ENCODE peak calls at places on chromosome X, in eight cellular contexts. One of them, this sample, is unnamed.

GRCh38 chrX:26334232-26334631 is 118.3 kb downstream of the MAGEB5 start:
- DNase-seq in WTC11: no peak
- DNase-seq in mesenchymal stem cell: no peak
- DNase-seq in cerebellar cortex: no peak
- DNase-seq in central memory CD8-positive, alpha-beta T cell: no peak
- DNase-seq in CD8-positive, alpha-beta T cell: no peak
- DNase-seq in stimulated activated CD4-positive, alpha-beta T cell treated with anti-CD3 and anti-CD28 coated beads, Interleukin-15, amount 100 ng/mL, for 24 hours: no peak
- DNase-seq in HTR-8/SVneo: no peak
- DNase-seq in this sample: no peak

GRCh38 chrX:16578218-16578617 is 71.7 kb upstream of the S100G start:
- DNase-seq in cerebellar cortex: no peak
- DNase-seq in CD8-positive, alpha-beta T cell: no peak
- DNase-seq in HTR-8/SVneo: no peak
- DNase-seq in WTC11: no peak
- DNase-seq in central memory CD8-positive, alpha-beta T cell: no peak
- DNase-seq in stimulated activated CD4-positive, alpha-beta T cell treated with anti-CD3 and anti-CD28 coated beads, Interleukin-15, amount 100 ng/mL, for 24 hours: no peak
- DNase-seq in mesenchymal stem cell: peak
- DNase-seq in this sample: no peak

GRCh38 chrX:16839852-16840460 is 30.2 kb downstream of the RBBP7 start:
- DNase-seq in CD8-positive, alpha-beta T cell: no peak
- DNase-seq in stimulated activated CD4-positive, alpha-beta T cell treated with anti-CD3 and anti-CD28 coated beads, Interleukin-15, amount 100 ng/mL, for 24 hours: peak
- DNase-seq in HTR-8/SVneo: peak
- DNase-seq in WTC11: no peak
- DNase-seq in central memory CD8-positive, alpha-beta T cell: no peak
- DNase-seq in cerebellar cortex: no peak
- DNase-seq in mesenchymal stem cell: peak
- DNase-seq in this sample: no peak

GRCh38 chrX:151912221-151912620 is 468 bp upstream of the MAGEA4 start:
- DNase-seq in WTC11: no peak
- DNase-seq in mesenchymal stem cell: no peak
- DNase-seq in central memory CD8-positive, alpha-beta T cell: no peak
- DNase-seq in HTR-8/SVneo: no peak
- DNase-seq in CD8-positive, alpha-beta T cell: no peak
- DNase-seq in cerebellar cortex: no peak
- DNase-seq in stimulated activated CD4-positive, alpha-beta T cell treated with anti-CD3 and anti-CD28 coated beads, Interleukin-15, amount 100 ng/mL, for 24 hours: no peak
- DNase-seq in this sample: no peak

GRCh38 chrX:110228453-110228852 is 89.4 kb downstream of the AMMECR1 start:
- DNase-seq in mesenchymal stem cell: no peak
- DNase-seq in WTC11: no peak
- DNase-seq in central memory CD8-positive, alpha-beta T cell: no peak
- DNase-seq in cerebellar cortex: no peak
- DNase-seq in CD8-positive, alpha-beta T cell: no peak
- DNase-seq in HTR-8/SVneo: no peak
- DNase-seq in stimulated activated CD4-positive, alpha-beta T cell treated with anti-CD3 and anti-CD28 coated beads, Interleukin-15, amount 100 ng/mL, for 24 hours: no peak
- DNase-seq in this sample: no peak

GRCh38 chrX:47156611-47157520 is 11.8 kb downstream of the RBM10 start:
- DNase-seq in stimulated activated CD4-positive, alpha-beta T cell treated with anti-CD3 and anti-CD28 coated beads, Interleukin-15, amount 100 ng/mL, for 24 hours: no peak
- DNase-seq in HTR-8/SVneo: no peak
- DNase-seq in cerebellar cortex: no peak
- DNase-seq in WTC11: no peak
- DNase-seq in CD8-positive, alpha-beta T cell: no peak
- DNase-seq in central memory CD8-positive, alpha-beta T cell: no peak
- DNase-seq in mesenchymal stem cell: no peak
- DNase-seq in this sample: no peak

GRCh38 chrX:154350429-154351182 is 23.8 kb downstream of the FLNA start:
- DNase-seq in mesenchymal stem cell: no peak
- DNase-seq in CD8-positive, alpha-beta T cell: no peak
- DNase-seq in stimulated activated CD4-positive, alpha-beta T cell treated with anti-CD3 and anti-CD28 coated beads, Interleukin-15, amount 100 ng/mL, for 24 hours: no peak
- DNase-seq in WTC11: no peak
- DNase-seq in central memory CD8-positive, alpha-beta T cell: no peak
- DNase-seq in cerebellar cortex: no peak
- DNase-seq in HTR-8/SVneo: no peak
- DNase-seq in this sample: no peak

GRCh38 chrX:74421181-74422028 is at the start of gene SLC16A2:
- DNase-seq in cerebellar cortex: peak
- DNase-seq in mesenchymal stem cell: peak
- DNase-seq in stimulated activated CD4-positive, alpha-beta T cell treated with anti-CD3 and anti-CD28 coated beads, Interleukin-15, amount 100 ng/mL, for 24 hours: peak
- DNase-seq in WTC11: peak
- DNase-seq in CD8-positive, alpha-beta T cell: peak
- DNase-seq in central memory CD8-positive, alpha-beta T cell: no peak
- DNase-seq in HTR-8/SVneo: peak
- DNase-seq in this sample: peak

GRCh38 chrX:49192722-49193328 is 6.7 kb upstream of the PRICKLE3 start:
- DNase-seq in CD8-positive, alpha-beta T cell: no peak
- DNase-seq in stimulated activated CD4-positive, alpha-beta T cell treated with anti-CD3 and anti-CD28 coated beads, Interleukin-15, amount 100 ng/mL, for 24 hours: peak
- DNase-seq in cerebellar cortex: peak
- DNase-seq in HTR-8/SVneo: no peak
- DNase-seq in mesenchymal stem cell: peak
- DNase-seq in WTC11: peak
- DNase-seq in central memory CD8-positive, alpha-beta T cell: no peak
- DNase-seq in this sample: peak

GRCh38 chrX:33183366-33183765 is 28.0 kb downstream of the DMD start:
- DNase-seq in HTR-8/SVneo: peak
- DNase-seq in central memory CD8-positive, alpha-beta T cell: no peak
- DNase-seq in stimulated activated CD4-positive, alpha-beta T cell treated with anti-CD3 and anti-CD28 coated beads, Interleukin-15, amount 100 ng/mL, for 24 hours: no peak
- DNase-seq in WTC11: no peak
- DNase-seq in mesenchymal stem cell: peak
- DNase-seq in cerebellar cortex: no peak
- DNase-seq in CD8-positive, alpha-beta T cell: no peak
- DNase-seq in this sample: no peak

GRCh38 chrX:114930227-114930626 is 87.2 kb downstream of the IL13RA2 start:
- DNase-seq in HTR-8/SVneo: no peak
- DNase-seq in central memory CD8-positive, alpha-beta T cell: no peak
- DNase-seq in cerebellar cortex: no peak
- DNase-seq in WTC11: no peak
- DNase-seq in CD8-positive, alpha-beta T cell: no peak
- DNase-seq in mesenchymal stem cell: no peak
- DNase-seq in stimulated activated CD4-positive, alpha-beta T cell treated with anti-CD3 and anti-CD28 coated beads, Interleukin-15, amount 100 ng/mL, for 24 hours: no peak
- DNase-seq in this sample: no peak

GRCh38 chrX:74450803-74451449 is 29.6 kb downstream of the SLC16A2 start:
- DNase-seq in WTC11: no peak
- DNase-seq in HTR-8/SVneo: peak
- DNase-seq in CD8-positive, alpha-beta T cell: no peak
- DNase-seq in central memory CD8-positive, alpha-beta T cell: no peak
- DNase-seq in stimulated activated CD4-positive, alpha-beta T cell treated with anti-CD3 and anti-CD28 coated beads, Interleukin-15, amount 100 ng/mL, for 24 hours: peak
- DNase-seq in mesenchymal stem cell: peak
- DNase-seq in cerebellar cortex: no peak
- DNase-seq in this sample: no peak

GRCh38 chrX:119206203-119206602 is 29.9 kb upstream of the PGRMC1 start:
- DNase-seq in WTC11: no peak
- DNase-seq in mesenchymal stem cell: no peak
- DNase-seq in CD8-positive, alpha-beta T cell: no peak
- DNase-seq in cerebellar cortex: no peak
- DNase-seq in central memory CD8-positive, alpha-beta T cell: no peak
- DNase-seq in HTR-8/SVneo: no peak
- DNase-seq in stimulated activated CD4-positive, alpha-beta T cell treated with anti-CD3 and anti-CD28 coated beads, Interleukin-15, amount 100 ng/mL, for 24 hours: no peak
- DNase-seq in this sample: no peak

GRCh38 chrX:45129055-45129454 is 71.6 kb downstream of the DIPK2B start:
- DNase-seq in HTR-8/SVneo: no peak
- DNase-seq in central memory CD8-positive, alpha-beta T cell: no peak
- DNase-seq in WTC11: no peak
- DNase-seq in stimulated activated CD4-positive, alpha-beta T cell treated with anti-CD3 and anti-CD28 coated beads, Interleukin-15, amount 100 ng/mL, for 24 hours: no peak
- DNase-seq in cerebellar cortex: no peak
- DNase-seq in CD8-positive, alpha-beta T cell: no peak
- DNase-seq in mesenchymal stem cell: no peak
- DNase-seq in this sample: no peak

GRCh38 chrX:103607385-103608304 is at the start of gene TCEAL3:
- DNase-seq in cerebellar cortex: peak
- DNase-seq in mesenchymal stem cell: peak
- DNase-seq in central memory CD8-positive, alpha-beta T cell: no peak
- DNase-seq in CD8-positive, alpha-beta T cell: no peak
- DNase-seq in WTC11: peak
- DNase-seq in stimulated activated CD4-positive, alpha-beta T cell treated with anti-CD3 and anti-CD28 coated beads, Interleukin-15, amount 100 ng/mL, for 24 hours: peak
- DNase-seq in HTR-8/SVneo: peak
- DNase-seq in this sample: peak

GRCh38 chrX:48689143-48689920 is 5.7 kb downstream of the WAS start:
- DNase-seq in WTC11: no peak
- DNase-seq in stimulated activated CD4-positive, alpha-beta T cell treated with anti-CD3 and anti-CD28 coated beads, Interleukin-15, amount 100 ng/mL, for 24 hours: no peak
- DNase-seq in HTR-8/SVneo: no peak
- DNase-seq in CD8-positive, alpha-beta T cell: no peak
- DNase-seq in mesenchymal stem cell: no peak
- DNase-seq in central memory CD8-positive, alpha-beta T cell: no peak
- DNase-seq in cerebellar cortex: no peak
- DNase-seq in this sample: no peak

GRCh38 chrX:74351760-74352159 is 47.8 kb downstream of the ZCCHC13 start:
- DNase-seq in cerebellar cortex: no peak
- DNase-seq in mesenchymal stem cell: peak
- DNase-seq in stimulated activated CD4-positive, alpha-beta T cell treated with anti-CD3 and anti-CD28 coated beads, Interleukin-15, amount 100 ng/mL, for 24 hours: no peak
- DNase-seq in HTR-8/SVneo: no peak
- DNase-seq in central memory CD8-positive, alpha-beta T cell: no peak
- DNase-seq in CD8-positive, alpha-beta T cell: no peak
- DNase-seq in WTC11: no peak
- DNase-seq in this sample: no peak

GRCh38 chrX:78527263-78527662 is 131.9 kb downstream of the RTL3 start:
- DNase-seq in stimulated activated CD4-positive, alpha-beta T cell treated with anti-CD3 and anti-CD28 coated beads, Interleukin-15, amount 100 ng/mL, for 24 hours: peak
- DNase-seq in WTC11: no peak
- DNase-seq in HTR-8/SVneo: no peak
- DNase-seq in CD8-positive, alpha-beta T cell: no peak
- DNase-seq in central memory CD8-positive, alpha-beta T cell: no peak
- DNase-seq in mesenchymal stem cell: no peak
- DNase-seq in cerebellar cortex: no peak
- DNase-seq in this sample: no peak

GRCh38 chrX:39491548-39492297 is 606.0 kb downstream of the BCOR start:
- DNase-seq in central memory CD8-positive, alpha-beta T cell: no peak
- DNase-seq in CD8-positive, alpha-beta T cell: peak
- DNase-seq in cerebellar cortex: no peak
- DNase-seq in stimulated activated CD4-positive, alpha-beta T cell treated with anti-CD3 and anti-CD28 coated beads, Interleukin-15, amount 100 ng/mL, for 24 hours: peak
- DNase-seq in mesenchymal stem cell: no peak
- DNase-seq in WTC11: no peak
- DNase-seq in HTR-8/SVneo: no peak
- DNase-seq in this sample: no peak

GRCh38 chrX:135985123-135985973 is at the start of gene SLC9A6:
- DNase-seq in CD8-positive, alpha-beta T cell: peak
- DNase-seq in HTR-8/SVneo: no peak
- DNase-seq in cerebellar cortex: peak
- DNase-seq in stimulated activated CD4-positive, alpha-beta T cell treated with anti-CD3 and anti-CD28 coated beads, Interleukin-15, amount 100 ng/mL, for 24 hours: peak
- DNase-seq in central memory CD8-positive, alpha-beta T cell: peak
- DNase-seq in mesenchymal stem cell: peak
- DNase-seq in WTC11: peak
- DNase-seq in this sample: peak

GRCh38 chrX:10173331-10173900 is 16.6 kb downstream of the CLCN4 start:
- DNase-seq in CD8-positive, alpha-beta T cell: no peak
- DNase-seq in HTR-8/SVneo: peak
- DNase-seq in WTC11: peak
- DNase-seq in cerebellar cortex: peak
- DNase-seq in mesenchymal stem cell: peak
- DNase-seq in stimulated activated CD4-positive, alpha-beta T cell treated with anti-CD3 and anti-CD28 coated beads, Interleukin-15, amount 100 ng/mL, for 24 hours: no peak
- DNase-seq in central memory CD8-positive, alpha-beta T cell: no peak
- DNase-seq in this sample: peak

GRCh38 chrX:30219372-30219771 is 4.0 kb downstream of the MAGEB2 start:
- DNase-seq in CD8-positive, alpha-beta T cell: no peak
- DNase-seq in WTC11: peak
- DNase-seq in central memory CD8-positive, alpha-beta T cell: no peak
- DNase-seq in stimulated activated CD4-positive, alpha-beta T cell treated with anti-CD3 and anti-CD28 coated beads, Interleukin-15, amount 100 ng/mL, for 24 hours: no peak
- DNase-seq in HTR-8/SVneo: no peak
- DNase-seq in mesenchymal stem cell: no peak
- DNase-seq in cerebellar cortex: no peak
- DNase-seq in this sample: no peak

GRCh38 chrX:32642283-32642682 is 569.1 kb downstream of the DMD start:
- DNase-seq in central memory CD8-positive, alpha-beta T cell: no peak
- DNase-seq in HTR-8/SVneo: no peak
- DNase-seq in mesenchymal stem cell: no peak
- DNase-seq in WTC11: no peak
- DNase-seq in stimulated activated CD4-positive, alpha-beta T cell treated with anti-CD3 and anti-CD28 coated beads, Interleukin-15, amount 100 ng/mL, for 24 hours: no peak
- DNase-seq in CD8-positive, alpha-beta T cell: no peak
- DNase-seq in cerebellar cortex: no peak
- DNase-seq in this sample: no peak

GRCh38 chrX:50903387-50904027 is 7.0 kb upstream of the BMP15 start:
- DNase-seq in WTC11: peak
- DNase-seq in central memory CD8-positive, alpha-beta T cell: no peak
- DNase-seq in HTR-8/SVneo: no peak
- DNase-seq in CD8-positive, alpha-beta T cell: no peak
- DNase-seq in stimulated activated CD4-positive, alpha-beta T cell treated with anti-CD3 and anti-CD28 coated beads, Interleukin-15, amount 100 ng/mL, for 24 hours: peak
- DNase-seq in mesenchymal stem cell: peak
- DNase-seq in cerebellar cortex: peak
- DNase-seq in this sample: peak

GRCh38 chrX:51461053-51462050 is 35.0 kb downstream of the NUDT11 start:
- DNase-seq in HTR-8/SVneo: peak
- DNase-seq in stimulated activated CD4-positive, alpha-beta T cell treated with anti-CD3 and anti-CD28 coated beads, Interleukin-15, amount 100 ng/mL, for 24 hours: peak
- DNase-seq in mesenchymal stem cell: peak
- DNase-seq in CD8-positive, alpha-beta T cell: no peak
- DNase-seq in cerebellar cortex: peak
- DNase-seq in central memory CD8-positive, alpha-beta T cell: no peak
- DNase-seq in WTC11: peak
- DNase-seq in this sample: peak

GRCh38 chrX:49101629-49101984 is 21.9 kb upstream of the WDR45 start:
- DNase-seq in mesenchymal stem cell: no peak
- DNase-seq in WTC11: no peak
- DNase-seq in HTR-8/SVneo: no peak
- DNase-seq in CD8-positive, alpha-beta T cell: no peak
- DNase-seq in central memory CD8-positive, alpha-beta T cell: no peak
- DNase-seq in stimulated activated CD4-positive, alpha-beta T cell treated with anti-CD3 and anti-CD28 coated beads, Interleukin-15, amount 100 ng/mL, for 24 hours: no peak
- DNase-seq in cerebellar cortex: no peak
- DNase-seq in this sample: no peak

GRCh38 chrX:106976416-106976815 is 23.6 kb downstream of the MORC4 start:
- DNase-seq in mesenchymal stem cell: no peak
- DNase-seq in WTC11: no peak
- DNase-seq in CD8-positive, alpha-beta T cell: no peak
- DNase-seq in HTR-8/SVneo: no peak
- DNase-seq in cerebellar cortex: no peak
- DNase-seq in stimulated activated CD4-positive, alpha-beta T cell treated with anti-CD3 and anti-CD28 coated beads, Interleukin-15, amount 100 ng/mL, for 24 hours: no peak
- DNase-seq in central memory CD8-positive, alpha-beta T cell: no peak
- DNase-seq in this sample: no peak

GRCh38 chrX:41733939-41734338 is 10.0 kb downstream of the GPR82 start:
- DNase-seq in mesenchymal stem cell: no peak
- DNase-seq in stimulated activated CD4-positive, alpha-beta T cell treated with anti-CD3 and anti-CD28 coated beads, Interleukin-15, amount 100 ng/mL, for 24 hours: peak
- DNase-seq in WTC11: no peak
- DNase-seq in central memory CD8-positive, alpha-beta T cell: no peak
- DNase-seq in cerebellar cortex: no peak
- DNase-seq in CD8-positive, alpha-beta T cell: no peak
- DNase-seq in HTR-8/SVneo: no peak
- DNase-seq in this sample: no peak

GRCh38 chrX:11899091-11899490 is 141.1 kb downstream of the MSL3 start:
- DNase-seq in central memory CD8-positive, alpha-beta T cell: no peak
- DNase-seq in CD8-positive, alpha-beta T cell: no peak
- DNase-seq in stimulated activated CD4-positive, alpha-beta T cell treated with anti-CD3 and anti-CD28 coated beads, Interleukin-15, amount 100 ng/mL, for 24 hours: no peak
- DNase-seq in WTC11: no peak
- DNase-seq in HTR-8/SVneo: peak
- DNase-seq in cerebellar cortex: no peak
- DNase-seq in mesenchymal stem cell: peak
- DNase-seq in this sample: no peak

GRCh38 chrX:24208494-24209240 is 59.1 kb downstream of the ZFX start:
- DNase-seq in cerebellar cortex: no peak
- DNase-seq in central memory CD8-positive, alpha-beta T cell: no peak
- DNase-seq in stimulated activated CD4-positive, alpha-beta T cell treated with anti-CD3 and anti-CD28 coated beads, Interleukin-15, amount 100 ng/mL, for 24 hours: no peak
- DNase-seq in WTC11: no peak
- DNase-seq in CD8-positive, alpha-beta T cell: no peak
- DNase-seq in HTR-8/SVneo: no peak
- DNase-seq in mesenchymal stem cell: no peak
- DNase-seq in this sample: no peak

GRCh38 chrX:19257001-19257400 is 86.7 kb upstream of the PDHA1 start:
- DNase-seq in cerebellar cortex: no peak
- DNase-seq in central memory CD8-positive, alpha-beta T cell: no peak
- DNase-seq in stimulated activated CD4-positive, alpha-beta T cell treated with anti-CD3 and anti-CD28 coated beads, Interleukin-15, amount 100 ng/mL, for 24 hours: no peak
- DNase-seq in WTC11: no peak
- DNase-seq in mesenchymal stem cell: no peak
- DNase-seq in CD8-positive, alpha-beta T cell: no peak
- DNase-seq in HTR-8/SVneo: no peak
- DNase-seq in this sample: no peak

GRCh38 chrX:152900937-152901445 is 3.1 kb downstream of the ZNF185 start:
- DNase-seq in mesenchymal stem cell: no peak
- DNase-seq in CD8-positive, alpha-beta T cell: no peak
- DNase-seq in cerebellar cortex: no peak
- DNase-seq in central memory CD8-positive, alpha-beta T cell: no peak
- DNase-seq in WTC11: no peak
- DNase-seq in HTR-8/SVneo: no peak
- DNase-seq in stimulated activated CD4-positive, alpha-beta T cell treated with anti-CD3 and anti-CD28 coated beads, Interleukin-15, amount 100 ng/mL, for 24 hours: no peak
- DNase-seq in this sample: no peak

GRCh38 chrX:136598631-136599030 is 49.3 kb upstream of the CD40LG start:
- DNase-seq in cerebellar cortex: no peak
- DNase-seq in central memory CD8-positive, alpha-beta T cell: no peak
- DNase-seq in WTC11: no peak
- DNase-seq in mesenchymal stem cell: no peak
- DNase-seq in CD8-positive, alpha-beta T cell: no peak
- DNase-seq in stimulated activated CD4-positive, alpha-beta T cell treated with anti-CD3 and anti-CD28 coated beads, Interleukin-15, amount 100 ng/mL, for 24 hours: peak
- DNase-seq in HTR-8/SVneo: no peak
- DNase-seq in this sample: no peak

GRCh38 chrX:134144231-134144630 is 92.8 kb upstream of the CCDC160 start:
- DNase-seq in HTR-8/SVneo: no peak
- DNase-seq in stimulated activated CD4-positive, alpha-beta T cell treated with anti-CD3 and anti-CD28 coated beads, Interleukin-15, amount 100 ng/mL, for 24 hours: no peak
- DNase-seq in central memory CD8-positive, alpha-beta T cell: no peak
- DNase-seq in CD8-positive, alpha-beta T cell: no peak
- DNase-seq in cerebellar cortex: peak
- DNase-seq in mesenchymal stem cell: peak
- DNase-seq in WTC11: no peak
- DNase-seq in this sample: peak

This sample was measured in NCI-H1105 treated with DMSO at 0.1 percent for 48 hours.